ENCODE peak calls at places on chromosomes 7 and 10, in four cellular contexts. One of them, this sample, is unnamed.

GRCh38 chr10:101965075-101965765 is 90.8 kb downstream of the ARMH3 start:
- DNase-seq in GM12878: no peak
- DNase-seq in HL-60: no peak
- DNase-seq in K562: no peak
- DNase-seq in this sample: no peak

GRCh38 chr7:151813445-151813844 is 63.5 kb downstream of the PRKAG2 start:
- DNase-seq in GM12878: no peak
- DNase-seq in HL-60: no peak
- DNase-seq in K562: no peak
- DNase-seq in this sample: no peak

GRCh38 chr10:132489704-132490534 is 47.7 kb upstream of the INPP5A start:
- DNase-seq in GM12878: no peak
- DNase-seq in HL-60: no peak
- DNase-seq in K562: no peak
- DNase-seq in this sample: no peak

GRCh38 chr7:98613601-98614425 is 3.3 kb upstream of the NPTX2 start:
- DNase-seq in GM12878: no peak
- DNase-seq in HL-60: no peak
- DNase-seq in K562: no peak
- DNase-seq in this sample: no peak

GRCh38 chr7:116901143-116901542 is 38.8 kb downstream of the CAPZA2 start:
- DNase-seq in GM12878: no peak
- DNase-seq in HL-60: no peak
- DNase-seq in K562: no peak
- DNase-seq in this sample: no peak

GRCh38 chr7:17369686-17370426 is 71.4 kb downstream of the AHR start:
- DNase-seq in GM12878: no peak
- DNase-seq in HL-60: peak; percentile 96
- DNase-seq in K562: no peak
- DNase-seq in this sample: no peak

GRCh38 chr7:40641717-40642116 is 506.9 kb downstream of the SUGCT start:
- DNase-seq in GM12878: no peak
- DNase-seq in HL-60: no peak
- DNase-seq in K562: no peak
- DNase-seq in this sample: no peak

GRCh38 chr7:22854158-22855048 is 31.8 kb upstream of the TOMM7 start:
- DNase-seq in GM12878: peak; percentile 63
- DNase-seq in HL-60: peak; percentile 85
- DNase-seq in K562: peak; percentile 96
- DNase-seq in this sample: peak; percentile 86

GRCh38 chr10:26242752-26243151 is 26.2 kb downstream of the GAD2 start:
- DNase-seq in GM12878: no peak
- DNase-seq in HL-60: no peak
- DNase-seq in K562: no peak
- DNase-seq in this sample: no peak

GRCh38 chr10:3625959-3626751 is 158.9 kb downstream of the KLF6 start:
- DNase-seq in GM12878: peak; percentile 57
- DNase-seq in HL-60: no peak
- DNase-seq in K562: no peak
- DNase-seq in this sample: no peak

GRCh38 chr7:38311329-38311937 is 38.0 kb upstream of the TARP start:
- DNase-seq in GM12878: no peak
- DNase-seq in HL-60: no peak
- DNase-seq in K562: peak; percentile 69
- DNase-seq in this sample: peak; percentile 47

GRCh38 chr7:70654979-70655378 is 477.0 kb upstream of the GALNT17 start:
- DNase-seq in GM12878: no peak
- DNase-seq in HL-60: no peak
- DNase-seq in K562: no peak
- DNase-seq in this sample: no peak

GRCh38 chr7:66859794-66860645 is 61.0 kb upstream of the TMEM248 start:
- DNase-seq in GM12878: no peak
- DNase-seq in HL-60: no peak
- DNase-seq in K562: no peak
- DNase-seq in this sample: no peak

GRCh38 chr7:121000091-121000983 is 11.8 kb downstream of the CPED1 start:
- DNase-seq in GM12878: no peak
- DNase-seq in HL-60: no peak
- DNase-seq in K562: peak; percentile 53
- DNase-seq in this sample: no peak

GRCh38 chr7:1937252-1937605 is 267.2 kb downstream of the ELFN1 start:
- DNase-seq in GM12878: no peak
- DNase-seq in HL-60: no peak
- DNase-seq in K562: no peak
- DNase-seq in this sample: no peak

GRCh38 chr10:126350216-126350992 is 37.9 kb downstream of the ADAM12 start:
- DNase-seq in GM12878: no peak
- DNase-seq in HL-60: no peak
- DNase-seq in K562: no peak
- DNase-seq in this sample: no peak

GRCh38 chr10:90179696-90180407 is 478.5 kb downstream of the KIF20B start:
- DNase-seq in GM12878: no peak
- DNase-seq in HL-60: peak; percentile 43
- DNase-seq in K562: no peak
- DNase-seq in this sample: no peak

GRCh38 chr10:119135517-119135890 is 30.0 kb downstream of the SFXN4 start:
- DNase-seq in GM12878: no peak
- DNase-seq in HL-60: peak; percentile 91
- DNase-seq in K562: no peak
- DNase-seq in this sample: no peak

GRCh38 chr10:25047902-25048301 is 31.5 kb downstream of the THNSL1 start:
- DNase-seq in GM12878: no peak
- DNase-seq in HL-60: no peak
- DNase-seq in K562: no peak
- DNase-seq in this sample: no peak

GRCh38 chr10:25048463-25048862 is 32.1 kb downstream of the THNSL1 start:
- DNase-seq in GM12878: no peak
- DNase-seq in HL-60: no peak
- DNase-seq in K562: no peak
- DNase-seq in this sample: no peak

GRCh38 chr10:25050402-25050801 is 34.0 kb downstream of the THNSL1 start:
- DNase-seq in GM12878: no peak
- DNase-seq in HL-60: no peak
- DNase-seq in K562: no peak
- DNase-seq in this sample: no peak

GRCh38 chr10:25047088-25047487 is 30.7 kb downstream of the THNSL1 start:
- DNase-seq in GM12878: no peak
- DNase-seq in HL-60: no peak
- DNase-seq in K562: no peak
- DNase-seq in this sample: no peak

DNA sequence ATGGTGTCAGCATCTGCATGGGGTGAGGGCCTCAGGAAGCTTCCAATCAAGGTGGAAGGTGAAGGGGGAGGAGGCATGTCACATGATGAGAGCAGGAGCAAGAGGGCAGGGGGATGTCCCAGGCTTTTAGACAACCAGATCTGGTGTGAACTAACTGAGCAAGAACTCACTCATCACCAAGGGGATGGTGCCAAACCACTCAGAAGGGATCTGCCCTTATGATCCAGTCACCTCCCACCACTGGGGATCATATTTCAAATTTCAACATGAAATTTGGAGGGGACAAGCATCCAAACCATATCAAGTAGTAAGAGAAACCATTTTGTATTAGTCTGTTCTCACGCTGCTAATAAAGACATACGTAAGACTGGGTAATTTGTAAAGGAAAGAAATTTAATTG is 33.6 kb downstream of the THNSL1 start:
- DNase-seq in GM12878: no peak
- DNase-seq in HL-60: no peak
- DNase-seq in K562: no peak
- DNase-seq in this sample: no peak
- TF ChIP-seq SPI1 in GM12878: no peak
- TF ChIP-seq SPI1 in HL-60: no peak
- TF ChIP-seq SPI1 in K562: no peak
- TF ChIP-seq SPI1 in this sample: no peak

GRCh38 chr10:51733061-51733460 is 33.7 kb upstream of the CSTF2T start:
- DNase-seq in GM12878: no peak
- DNase-seq in HL-60: no peak
- DNase-seq in K562: no peak
- DNase-seq in this sample: no peak
- TF ChIP-seq SPI1 in GM12878: no peak
- TF ChIP-seq SPI1 in HL-60: no peak
- TF ChIP-seq SPI1 in K562: no peak
- TF ChIP-seq SPI1 in this sample: no peak

DNA sequence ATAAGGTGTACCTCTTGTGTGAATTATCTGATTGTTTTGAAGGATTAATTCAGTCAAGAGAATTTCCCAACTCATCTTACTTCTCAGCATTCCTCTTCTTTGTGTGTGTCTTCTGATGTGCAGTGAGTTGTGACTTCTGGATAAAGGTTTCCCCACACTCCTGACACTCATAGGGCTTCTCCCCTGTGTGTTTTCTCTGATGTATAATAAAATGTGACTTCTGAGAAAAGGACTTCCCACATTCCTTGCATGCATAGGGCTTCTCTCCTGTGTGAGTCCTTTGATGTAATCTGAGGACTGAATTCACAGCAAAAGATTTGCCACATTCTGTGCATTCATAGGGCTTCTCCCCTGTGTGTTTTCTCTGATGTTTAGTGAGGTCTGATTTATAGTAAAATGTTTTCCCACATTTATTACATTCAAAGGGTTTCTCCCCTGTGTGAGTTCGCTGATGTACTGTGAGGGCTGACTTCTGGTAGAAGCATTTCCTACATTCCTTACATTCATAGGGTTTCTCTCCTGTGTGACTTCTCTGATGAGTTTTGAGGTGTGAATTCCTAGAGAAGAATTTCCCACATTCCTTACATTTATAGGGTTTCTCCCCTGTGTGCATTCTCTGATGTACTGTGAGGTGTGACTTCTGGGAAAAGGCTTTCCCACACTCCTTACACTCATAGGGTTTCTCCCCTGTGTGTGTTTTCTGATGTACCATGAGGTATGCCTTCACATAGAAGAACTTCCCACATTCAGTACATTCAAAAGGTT is 24.2 kb downstream of the ZNF25 start:
- DNase-seq in GM12878: no peak
- DNase-seq in HL-60: no peak
- DNase-seq in K562: no peak
- DNase-seq in this sample: no peak
- TF ChIP-seq SPI1 in GM12878: no peak
- TF ChIP-seq SPI1 in HL-60: no peak
- TF ChIP-seq SPI1 in K562: no peak
- TF ChIP-seq SPI1 in this sample: no peak

GRCh38 chr10:116403740-116404250 is 23.9 kb upstream of the PNLIPRP3 start:
- DNase-seq in GM12878: no peak
- DNase-seq in HL-60: no peak
- DNase-seq in K562: no peak
- DNase-seq in this sample: no peak
- TF ChIP-seq SPI1 in GM12878: no peak
- TF ChIP-seq SPI1 in HL-60: no peak
- TF ChIP-seq SPI1 in K562: no peak
- TF ChIP-seq SPI1 in this sample: no peak